ENCODE peak calls at places on chromosomes 6 and 20, in seven cellular contexts. P is tibial nerve, K is body of pancreas, D is IMR-90, F is uterus, L is ovary, N is A549. B is an unnamed sample.
A peak's percentile ranks its signal among the peaks of the same experiment; 100 is the strongest.

GRCh38 chr6:75230484-75231325 is 12.9 kb downstream of the COX7A2 start:
- DNase-seq in P (no peak), K (peak; percentile 54), D (peak; percentile 67), F (peak; percentile 25), L (no peak), N (peak; percentile 52), B (peak; percentile 34)

GRCh38 chr20:1430004-1430451 is 36.6 kb downstream of the NSFL1C start:
- DNase-seq in P (no peak), K (no peak), D (peak; percentile 90), F (no peak), L (no peak), N (no peak), B (no peak)

GRCh38 chr6:91298543-91299145 is 711.8 kb upstream of the MAP3K7 start:
- DNase-seq in P (no peak), K (no peak), D (no peak), F (no peak), L (no peak), N (no peak), B (no peak)

GRCh38 chr6:127198549-127198948 is 68.1 kb upstream of the RNF146 start:
- DNase-seq in P (no peak), K (no peak), D (peak; percentile 43), F (no peak), L (no peak), N (no peak), B (no peak)

GRCh38 chr6:18253635-18254034 is 10.7 kb downstream of the DEK start:
- DNase-seq in P (no peak), K (no peak), D (no peak), F (no peak), L (no peak), N (no peak), B (no peak)

GRCh38 chr6:33702345-33702977 is 9.0 kb downstream of the UQCC2 start:
- DNase-seq in P (no peak), K (peak; percentile 57), D (peak; percentile 61), F (no peak), L (no peak), N (peak; percentile 57), B (peak; percentile 43)

GRCh38 chr6:153503810-153504209 is 372.7 kb upstream of the RGS17 start:
- DNase-seq in P (no peak), K (no peak), D (no peak), F (no peak), L (no peak), N (peak; percentile 14), B (no peak)

GRCh38 chr6:1322725-1323219 is 10.9 kb downstream of the FOXQ1 start:
- DNase-seq in P (no peak), K (no peak), D (peak; percentile 44), F (no peak), L (no peak), N (peak; percentile 57), B (no peak)

GRCh38 chr6:27514906-27515495 is 42.1 kb upstream of the ZNF184 start:
- DNase-seq in P (no peak), K (no peak), D (no peak), F (no peak), L (no peak), N (no peak), B (no peak)
- H3K4me3 ChIP-seq in P (no peak overlapping the region), K (no peak overlapping the region), D (peak overlapping the region; percentile 31), F (no peak overlapping the region), L (no peak overlapping the region), N (no peak overlapping the region), B (no peak overlapping the region)

GRCh38 chr6:2980465-2980855 is 9.1 kb upstream of the SERPINB6 start:
- DNase-seq in P (no peak), K (no peak), D (no peak), F (no peak), L (no peak), N (no peak), B (no peak)

GRCh38 chr6:2978923-2979322 is 7.6 kb upstream of the SERPINB6 start:
- DNase-seq in P (no peak), K (no peak), D (no peak), F (no peak), L (no peak), N (no peak), B (no peak)

GRCh38 chr6:2984738-2985381 is 13.5 kb upstream of the SERPINB6 start:
- DNase-seq in P (no peak), K (no peak), D (no peak), F (no peak), L (no peak), N (no peak), B (peak; percentile 43)

GRCh38 chr6:2979819-2980464 is 8.6 kb upstream of the SERPINB6 start:
- DNase-seq in P (no peak), K (no peak), D (no peak), F (no peak), L (no peak), N (peak; percentile 18), B (no peak)

GRCh38 chr6:2982464-2983121 is 11.2 kb upstream of the SERPINB6 start:
- DNase-seq in P (no peak), K (no peak), D (no peak), F (no peak), L (no peak), N (no peak), B (no peak)
- H3K27ac ChIP-seq in P (no peak overlapping the region), K (no peak overlapping the region), D (no peak overlapping the region), F (peak overlapping the region; percentile 72), L (no peak overlapping the region), N (peak overlapping the region; percentile 54), B (peak overlapping the region; percentile 97)

DNA sequence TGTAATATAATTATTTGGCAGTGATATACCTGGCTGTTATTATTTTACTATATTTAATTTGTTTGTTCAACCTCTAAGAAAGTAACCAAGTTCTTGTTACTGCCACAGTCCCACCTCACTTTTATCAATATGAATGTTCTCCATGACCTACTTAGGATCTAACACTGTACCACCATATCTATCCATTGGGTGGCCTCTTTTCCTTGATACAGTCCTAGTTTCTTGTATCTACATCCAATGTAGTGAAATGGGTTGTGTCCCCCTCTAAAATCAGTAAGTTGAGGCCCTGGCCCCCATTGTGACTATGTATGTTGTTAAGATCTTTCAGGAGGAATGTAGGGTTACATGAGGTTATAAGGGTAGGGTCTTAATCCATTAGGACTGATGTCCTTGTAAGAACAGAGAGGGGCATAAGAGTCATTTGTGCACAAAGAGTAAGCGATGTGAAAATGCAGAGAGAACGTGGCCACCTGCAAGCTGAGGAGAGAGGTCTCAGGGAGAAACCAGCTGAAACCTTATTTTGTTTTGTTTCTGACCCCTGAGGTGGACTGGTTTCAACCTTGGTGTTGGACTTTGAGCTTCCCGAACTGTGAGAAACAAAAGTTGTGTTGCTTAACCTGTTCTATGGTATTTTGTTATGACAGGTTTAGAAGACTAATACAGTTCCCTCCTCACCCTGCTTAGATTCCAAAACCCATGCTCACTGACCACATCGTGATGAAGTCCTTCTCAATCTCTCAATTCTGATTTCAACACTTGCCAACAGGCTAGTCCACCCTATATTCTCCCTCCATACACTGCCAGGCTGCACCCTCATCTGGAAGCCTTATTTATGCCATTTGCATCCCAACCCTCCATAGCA is 387.3 kb upstream of the EPHA7 start:
- DNase-seq in P (no peak), K (no peak), D (no peak), F (no peak), L (no peak), N (no peak), B (no peak)
- TF ChIP-seq POLR2A in P (no peak), K (no peak), D (no peak), F (no peak), L (no peak), N (no peak), B (no peak)

GRCh38 chr20:57265649-57266250 is 691 bp downstream of the BMP7 start:
- DNase-seq in P (no peak), K (no peak), D (no peak), F (no peak), L (no peak), N (peak; percentile 24), B (no peak)

GRCh38 chr20:57268399-57269076 is 2.1 kb upstream of the BMP7 start:
- DNase-seq in P (no peak), K (no peak), D (no peak), F (no peak), L (no peak), N (no peak), B (no peak)

GRCh38 chr20:57267158-57267821 is 849 bp upstream of the BMP7 start:
- DNase-seq in P (no peak), K (no peak), D (no peak), F (no peak), L (no peak), N (no peak), B (no peak)

GRCh38 chr20:57264908-57265648 is 1.4 kb downstream of the BMP7 start:
- DNase-seq in P (no peak), K (no peak), D (no peak), F (no peak), L (no peak), N (no peak), B (no peak)

GRCh38 chr20:57266251-57267157 is at the start of gene BMP7:
- DNase-seq in P (peak; percentile 17), K (no peak), D (no peak), F (no peak), L (no peak), N (peak; percentile 17), B (no peak)
- H3K4me3 ChIP-seq in P (peak within 1 kb of the TSS; percentile 37), K (no peak within 1 kb of the TSS), D (no peak within 1 kb of the TSS), F (peak within 1 kb of the TSS; percentile 2), L (no peak within 1 kb of the TSS), N (peak within 1 kb of the TSS; percentile 47), B (peak within 1 kb of the TSS; percentile 38)

GRCh38 chr6:106527111-106527510 is 102.2 kb downstream of the RTN4IP1 start:
- DNase-seq in P (no peak), K (no peak), D (no peak), F (no peak), L (no peak), N (no peak), B (no peak)
- H3K27ac ChIP-seq in P (no peak overlapping the region), K (no peak overlapping the region), D (peak overlapping the region; percentile 23), F (no peak overlapping the region), L (no peak overlapping the region), N (peak overlapping the region; percentile 63), B (no peak overlapping the region)

GRCh38 chr6:138052783-138053182 is 54.4 kb downstream of the PERP start:
- DNase-seq in P (no peak), K (no peak), D (no peak), F (no peak), L (no peak), N (no peak), B (no peak)

GRCh38 chr6:138054982-138055381 is 52.2 kb downstream of the PERP start:
- DNase-seq in P (no peak), K (no peak), D (no peak), F (no peak), L (no peak), N (no peak), B (no peak)
- TF ChIP-seq POLR2A in P (no peak), K (no peak), D (no peak), F (no peak), L (no peak), N (no peak), B (no peak)